ENCODE peak calls at places on chromosome 14, in six cellular contexts. One of them, this sample, is unnamed.

GRCh38 chr14:21874167-21874566 is 200.5 kb upstream of the OR4E1 start:
- DNase-seq in IMR-90: no peak
- DNase-seq in SK-N-SH: no peak
- DNase-seq in NCI-H1092: no peak
- DNase-seq in left kidney: no peak
- DNase-seq in C1 segment of cervical spinal cord: no peak
- DNase-seq in this sample: no peak

GRCh38 chr14:50773632-50774541 is 57.1 kb downstream of the NIN start:
- DNase-seq in IMR-90: peak; percentile 50
- DNase-seq in SK-N-SH: peak; percentile 76
- DNase-seq in NCI-H1092: no peak
- DNase-seq in left kidney: peak; percentile 71
- DNase-seq in C1 segment of cervical spinal cord: no peak
- DNase-seq in this sample: peak; percentile 39

GRCh38 chr14:55313480-55313879 is 42.3 kb downstream of the FBXO34 start:
- DNase-seq in IMR-90: no peak
- DNase-seq in SK-N-SH: no peak
- DNase-seq in NCI-H1092: no peak
- DNase-seq in left kidney: no peak
- DNase-seq in C1 segment of cervical spinal cord: no peak
- DNase-seq in this sample: no peak

GRCh38 chr14:20413785-20414117 is 450 bp upstream of the TEP1 start:
- DNase-seq in IMR-90: no peak
- DNase-seq in SK-N-SH: no peak
- DNase-seq in NCI-H1092: no peak
- DNase-seq in left kidney: peak; percentile 27
- DNase-seq in C1 segment of cervical spinal cord: no peak
- DNase-seq in this sample: peak; percentile 10

GRCh38 chr14:93160353-93160801 is 24.3 kb downstream of the MOAP1 start:
- DNase-seq in IMR-90: no peak
- DNase-seq in SK-N-SH: peak; percentile 56
- DNase-seq in NCI-H1092: no peak
- DNase-seq in left kidney: peak; percentile 47
- DNase-seq in C1 segment of cervical spinal cord: no peak
- DNase-seq in this sample: peak; percentile 53

GRCh38 chr14:94132285-94132887 is 3.0 kb upstream of the IFI27L2 start:
- DNase-seq in IMR-90: peak; percentile 70
- DNase-seq in SK-N-SH: peak; percentile 52
- DNase-seq in NCI-H1092: peak; percentile 33
- DNase-seq in left kidney: peak; percentile 82
- DNase-seq in C1 segment of cervical spinal cord: peak; percentile 27
- DNase-seq in this sample: peak; percentile 49

GRCh38 chr14:69149461-69150244 is 3.3 kb downstream of the DCAF5 start:
- DNase-seq in IMR-90: no peak
- DNase-seq in SK-N-SH: no peak
- DNase-seq in NCI-H1092: no peak
- DNase-seq in left kidney: no peak
- DNase-seq in C1 segment of cervical spinal cord: no peak
- DNase-seq in this sample: no peak

GRCh38 chr14:72565917-72566316 is 328.0 kb downstream of the DPF3 start:
- DNase-seq in IMR-90: no peak
- DNase-seq in SK-N-SH: peak; percentile 40
- DNase-seq in NCI-H1092: no peak
- DNase-seq in left kidney: peak; percentile 16
- DNase-seq in C1 segment of cervical spinal cord: no peak
- DNase-seq in this sample: no peak

GRCh38 chr14:56394826-56395543 is 184.6 kb upstream of the TMEM260 start:
- DNase-seq in IMR-90: no peak
- DNase-seq in SK-N-SH: no peak
- DNase-seq in NCI-H1092: no peak
- DNase-seq in left kidney: no peak
- DNase-seq in C1 segment of cervical spinal cord: no peak
- DNase-seq in this sample: no peak

GRCh38 chr14:81466854-81467253 is 66.7 kb upstream of the STON2 start:
- DNase-seq in IMR-90: no peak
- DNase-seq in SK-N-SH: no peak
- DNase-seq in NCI-H1092: no peak
- DNase-seq in left kidney: no peak
- DNase-seq in C1 segment of cervical spinal cord: no peak
- DNase-seq in this sample: no peak

GRCh38 chr14:24818054-24818822 is 184.2 kb upstream of the GZMB start:
- DNase-seq in IMR-90: no peak
- DNase-seq in SK-N-SH: no peak
- DNase-seq in NCI-H1092: no peak
- DNase-seq in left kidney: peak; percentile 93
- DNase-seq in C1 segment of cervical spinal cord: no peak
- DNase-seq in this sample: no peak

GRCh38 chr14:96095581-96096476 is 56.7 kb downstream of the C14orf132 start:
- DNase-seq in IMR-90: peak; percentile 92
- DNase-seq in SK-N-SH: peak; percentile 82
- DNase-seq in NCI-H1092: peak; percentile 90
- DNase-seq in left kidney: peak; percentile 81
- DNase-seq in C1 segment of cervical spinal cord: no peak
- DNase-seq in this sample: peak; percentile 92

GRCh38 chr14:68945190-68945584 is 33.9 kb downstream of the ACTN1 start:
- DNase-seq in IMR-90: no peak
- DNase-seq in SK-N-SH: no peak
- DNase-seq in NCI-H1092: no peak
- DNase-seq in left kidney: no peak
- DNase-seq in C1 segment of cervical spinal cord: no peak
- DNase-seq in this sample: no peak

GRCh38 chr14:102994689-102995088 is 62.7 kb downstream of the CDC42BPB start:
- DNase-seq in IMR-90: no peak
- DNase-seq in SK-N-SH: no peak
- DNase-seq in NCI-H1092: no peak
- DNase-seq in left kidney: no peak
- DNase-seq in C1 segment of cervical spinal cord: no peak
- DNase-seq in this sample: no peak

GRCh38 chr14:20711275-20712069 is 22.9 kb downstream of the ANG start:
- DNase-seq in IMR-90: no peak
- DNase-seq in SK-N-SH: no peak
- DNase-seq in NCI-H1092: no peak
- DNase-seq in left kidney: no peak
- DNase-seq in C1 segment of cervical spinal cord: no peak
- DNase-seq in this sample: no peak

GRCh38 chr14:39034481-39035296 is 68.3 kb downstream of the SEC23A start:
- DNase-seq in IMR-90: no peak
- DNase-seq in SK-N-SH: peak; percentile 5
- DNase-seq in NCI-H1092: no peak
- DNase-seq in left kidney: peak; percentile 38
- DNase-seq in C1 segment of cervical spinal cord: no peak
- DNase-seq in this sample: peak; percentile 17

GRCh38 chr14:24439257-24439656 is 3.3 kb downstream of the SDR39U1 start:
- DNase-seq in IMR-90: no peak
- DNase-seq in SK-N-SH: no peak
- DNase-seq in NCI-H1092: no peak
- DNase-seq in left kidney: no peak
- DNase-seq in C1 segment of cervical spinal cord: no peak
- DNase-seq in this sample: no peak

GRCh38 chr14:23640524-23641141 is 4.5 kb downstream of the DHRS2 start:
- DNase-seq in IMR-90: peak; percentile 49
- DNase-seq in SK-N-SH: peak; percentile 24
- DNase-seq in NCI-H1092: peak; percentile 68
- DNase-seq in left kidney: peak; percentile 88
- DNase-seq in C1 segment of cervical spinal cord: peak; percentile 48
- DNase-seq in this sample: peak; percentile 99

GRCh38 chr14:74213907-74214803 is 25.1 kb upstream of the VSX2 start:
- DNase-seq in IMR-90: no peak
- DNase-seq in SK-N-SH: no peak
- DNase-seq in NCI-H1092: no peak
- DNase-seq in left kidney: peak; percentile 15
- DNase-seq in C1 segment of cervical spinal cord: no peak
- DNase-seq in this sample: no peak

GRCh38 chr14:68981124-68981523 is 2.0 kb upstream of the ACTN1 start:
- DNase-seq in IMR-90: no peak
- DNase-seq in SK-N-SH: no peak
- DNase-seq in NCI-H1092: no peak
- DNase-seq in left kidney: peak; percentile 50
- DNase-seq in C1 segment of cervical spinal cord: no peak
- DNase-seq in this sample: no peak

GRCh38 chr14:35932659-35933159 is 106.6 kb downstream of the BRMS1L start:
- DNase-seq in IMR-90: no peak
- DNase-seq in SK-N-SH: no peak
- DNase-seq in NCI-H1092: no peak
- DNase-seq in left kidney: no peak
- DNase-seq in C1 segment of cervical spinal cord: no peak
- DNase-seq in this sample: no peak